ENCODE peak calls at places on chromosomes 12 and 14, in seven cellular contexts. J is PC-3, P is neural progenitor cell, C is GM23248, W is GM23338, N is OCI-LY7, S is HCT116. L is an unnamed sample.

GRCh38 chr14:91872517-91873470 is 5.5 kb upstream of the TC2N start:
- DNase-seq in P (no peak), W (no peak), S (no peak), C (peak; percentile 49), N (peak; percentile 53), J (peak; percentile 67), L (no peak)

GRCh38 chr14:35825968-35826217 is 245 bp upstream of the BRMS1L start:
- DNase-seq in P (no peak), N (no peak), J (no peak), C (no peak), S (no peak), W (no peak), L (no peak)

GRCh38 chr14:73263606-73264005 is 26.3 kb downstream of the PAPLN start:
- DNase-seq in J (no peak), S (no peak), P (no peak), W (no peak), C (no peak), N (no peak), L (no peak)

GRCh38 chr12:124716208-124717141 is 147.2 kb downstream of the SCARB1 start:
- DNase-seq in W (no peak), P (no peak), J (no peak), S (no peak), C (no peak), N (no peak), L (no peak)

GRCh38 chr14:68495101-68495637 is 297.7 kb downstream of the ZFP36L1 start:
- DNase-seq in P (no peak), N (peak; percentile 67), C (peak; percentile 32), W (no peak), S (no peak), J (peak; percentile 43), L (no peak)

GRCh38 chr12:1768585-1768984 is 51.8 kb upstream of the LRTM2 start:
- DNase-seq in W (no peak), S (no peak), C (no peak), J (no peak), N (no peak), P (no peak), L (no peak)

GRCh38 chr12:13347241-13348043 is 150.9 kb downstream of the EMP1 start:
- DNase-seq in P (no peak), S (peak; percentile 27), W (no peak), C (peak; percentile 94), N (no peak), J (peak; percentile 54), L (no peak)

GRCh38 chr12:112116232-112117060 is 7.9 kb upstream of the NAA25 start:
- DNase-seq in N (peak; percentile 75), S (peak; percentile 23), P (peak; percentile 92), C (peak; percentile 32), W (peak; percentile 95), J (no peak), L (peak; percentile 38)

GRCh38 chr14:102717211-102717610 is 60.0 kb upstream of the TRAF3 start:
- DNase-seq in N (no peak), C (no peak), J (no peak), S (no peak), W (no peak), P (peak; percentile 49), L (no peak)

GRCh38 chr12:31491819-31492598 is 98.9 kb downstream of the DENND5B start:
- DNase-seq in W (peak; percentile 31), C (peak; percentile 87), N (no peak), J (peak; percentile 89), S (peak; percentile 93), P (no peak), L (no peak)

GRCh38 chr14:89085154-89086059 is 261.0 kb downstream of the TTC8 start:
- DNase-seq in W (no peak), C (peak; percentile 7), P (no peak), N (no peak), J (no peak), S (no peak), L (no peak)

GRCh38 chr14:92105845-92106094 is 612 bp downstream of the ATXN3 start:
- DNase-seq in P (no peak), C (peak; percentile 77), J (peak; percentile 41), N (peak; percentile 43), S (no peak), W (no peak), L (no peak)

GRCh38 chr12:27797301-27798025 is 17.4 kb upstream of the MANSC4 start:
- DNase-seq in P (no peak), S (no peak), N (no peak), J (no peak), C (no peak), W (no peak), L (no peak)

GRCh38 chr12:112422531-112422930 is 3.8 kb downstream of the PTPN11 start:
- DNase-seq in P (no peak), W (peak; percentile 17), N (no peak), S (no peak), C (peak; percentile 56), J (no peak), L (no peak)

GRCh38 chr14:70785556-70785955 is 23.8 kb downstream of the MAP3K9 start:
- DNase-seq in W (no peak), C (no peak), J (peak; percentile 56), N (no peak), S (no peak), P (no peak), L (no peak)

GRCh38 chr14:94125659-94126418 is 3.6 kb downstream of the IFI27L2 start:
- DNase-seq in N (no peak), J (no peak), W (no peak), C (no peak), S (no peak), P (no peak), L (no peak)

GRCh38 chr12:109944975-109945374 is 44.9 kb downstream of the TCHP start:
- DNase-seq in W (peak; percentile 92), N (no peak), S (no peak), J (no peak), P (peak; percentile 89), C (no peak), L (no peak)

GRCh38 chr12:64001439-64001838 is 156.9 kb downstream of the SRGAP1 start:
- DNase-seq in C (peak; percentile 36), P (no peak), W (no peak), J (no peak), N (no peak), S (no peak), L (no peak)

GRCh38 chr12:123889000-123889399 is 83.6 kb downstream of the CCDC92 start:
- DNase-seq in C (no peak), P (no peak), W (no peak), S (no peak), N (no peak), J (no peak), L (no peak)

GRCh38 chr14:68649461-68650189 is 143.2 kb downstream of the ZFP36L1 start:
- DNase-seq in C (peak; percentile 37), J (no peak), P (no peak), W (no peak), N (no peak), S (no peak), L (no peak)

GRCh38 chr14:92982941-92983340 is 60.0 kb downstream of the CHGA start:
- DNase-seq in N (no peak), S (no peak), W (no peak), C (no peak), J (peak; percentile 41), P (no peak), L (no peak)

DNA sequence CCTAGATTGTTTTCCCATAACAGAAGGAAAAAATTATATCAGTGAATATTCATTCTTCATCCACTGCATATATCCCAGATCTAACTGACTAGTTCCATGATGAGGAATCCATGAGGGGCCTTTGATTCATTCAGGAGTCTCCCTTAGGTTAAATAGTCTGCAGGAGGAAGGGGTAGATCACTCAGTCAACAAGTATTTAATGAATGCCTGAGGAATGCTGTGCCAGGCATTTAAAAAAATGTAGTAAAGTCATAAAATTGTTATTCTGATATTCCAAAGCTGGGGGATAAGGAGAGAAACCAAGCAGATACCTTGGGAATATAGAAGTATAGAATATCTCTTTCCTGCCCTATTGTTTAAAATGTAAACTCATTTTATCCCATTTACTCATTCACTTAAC is 216.2 kb upstream of the CAND1 start:
- DNase-seq in J (peak; percentile 80), S (no peak), N (no peak), C (no peak), W (no peak), P (no peak), L (no peak)
- TF ChIP-seq EZH2phosphoT487 in J (no peak), S (no peak), N (no peak), C (no peak), W (no peak), P (no peak), L (no peak)

GRCh38 chr12:5871741-5872140 is 73.3 kb downstream of the ANO2 start:
- DNase-seq in C (no peak), W (no peak), N (no peak), S (no peak), P (no peak), J (no peak), L (no peak)
- TF ChIP-seq EZH2phosphoT487 in C (no peak), W (no peak), N (no peak), S (no peak), P (no peak), J (no peak), L (no peak)

DNA sequence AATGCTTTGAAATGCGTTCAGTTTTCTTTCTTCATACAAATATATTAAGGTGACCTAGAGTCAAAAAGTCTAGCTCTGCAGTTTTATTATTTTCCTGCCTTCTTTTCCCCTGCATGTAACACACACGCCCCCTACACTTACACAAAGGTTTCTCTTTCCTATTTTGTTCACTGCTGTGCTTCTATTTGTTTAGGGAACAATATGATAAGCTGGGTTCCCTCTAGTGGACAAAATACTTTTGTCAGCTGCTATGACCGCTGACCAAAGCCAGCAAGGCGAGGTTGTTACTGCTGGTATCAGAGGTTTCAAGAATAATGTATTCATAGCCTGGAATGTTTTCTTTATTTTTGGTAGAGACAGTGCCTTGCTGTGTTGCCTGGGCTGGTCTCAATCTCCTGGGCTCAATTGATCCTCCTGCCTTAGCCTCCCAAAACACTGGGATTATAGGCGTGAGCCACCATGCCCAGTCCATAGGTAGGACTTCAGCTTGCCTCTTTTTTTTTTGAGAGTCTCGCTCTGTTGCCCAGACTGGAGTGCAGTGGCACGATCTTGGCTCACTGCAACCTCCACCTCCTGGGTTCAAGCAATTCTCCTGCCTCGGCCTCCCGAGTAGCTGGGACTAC is 33.4 kb downstream of the FNTB start:
- DNase-seq in C (peak; percentile 84), P (peak; percentile 81), S (peak; percentile 53), J (peak; percentile 89), W (peak; percentile 83), N (peak; percentile 64), L (peak; percentile 21)
- TF ChIP-seq EZH2phosphoT487 in C (no peak), P (no peak), S (no peak), J (no peak), W (no peak), N (no peak), L (no peak)

GRCh38 chr12:117911347-117911746 is 57.4 kb downstream of the KSR2 start:
- DNase-seq in C (no peak), J (no peak), S (no peak), P (no peak), N (no peak), W (no peak), L (no peak)

GRCh38 chr12:117912756-117913155 is 56.0 kb downstream of the KSR2 start:
- DNase-seq in N (no peak), C (no peak), J (no peak), S (no peak), P (no peak), W (no peak), L (no peak)

GRCh38 chr12:117919479-117919878 is 49.3 kb downstream of the KSR2 start:
- DNase-seq in J (no peak), C (no peak), N (no peak), P (no peak), S (no peak), W (no peak), L (no peak)

DNA sequence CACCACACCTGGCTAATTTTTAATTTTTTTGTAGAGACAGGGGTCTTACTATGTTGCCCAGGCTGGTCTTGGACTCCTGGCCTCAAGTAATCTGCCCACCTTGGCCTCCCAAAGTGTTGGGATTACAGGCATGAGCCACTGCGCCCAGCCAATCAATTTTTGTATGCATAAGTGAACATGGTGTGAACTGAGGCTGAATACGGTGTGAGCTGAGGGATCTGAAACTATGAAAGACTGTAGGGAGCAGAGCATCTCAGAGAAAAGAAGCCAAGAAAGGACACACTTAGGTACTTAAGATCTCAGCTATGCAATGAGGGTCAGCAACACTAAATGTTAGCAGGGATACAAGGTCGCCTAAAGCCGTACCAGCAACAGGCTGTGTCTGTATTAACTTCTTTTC is 54.1 kb downstream of the KSR2 start:
- DNase-seq in J (no peak), C (no peak), W (no peak), P (no peak), N (no peak), S (no peak), L (no peak)
- TF ChIP-seq EZH2phosphoT487 in J (no peak), C (no peak), W (no peak), P (no peak), N (no peak), S (no peak), L (no peak)